ENCODE peak calls at places on chromosomes 4 and X, in seven cellular contexts. One of them, this sample, is unnamed.

GRCh38 chr4:150235795-150236385 is 157.6 kb downstream of the DCLK2 start:
- DNase-seq in lower leg skin: no peak
- DNase-seq in fibroblast of the aortic adventitia: peak
- DNase-seq in astrocyte: peak
- DNase-seq in BE2C: no peak
- DNase-seq in upper lobe of right lung: no peak
- DNase-seq in GM12865: no peak
- DNase-seq in this sample: peak

GRCh38 chrX:155070663-155070974 is 317 bp downstream of the CMC4 start:
- DNase-seq in GM12865: no peak
- DNase-seq in lower leg skin: no peak
- DNase-seq in astrocyte: no peak
- DNase-seq in fibroblast of the aortic adventitia: no peak
- DNase-seq in BE2C: no peak
- DNase-seq in upper lobe of right lung: no peak
- DNase-seq in this sample: no peak

GRCh38 chrX:110212299-110212698 is 105.6 kb downstream of the AMMECR1 start:
- DNase-seq in BE2C: no peak
- DNase-seq in upper lobe of right lung: no peak
- DNase-seq in astrocyte: no peak
- DNase-seq in lower leg skin: no peak
- DNase-seq in GM12865: no peak
- DNase-seq in fibroblast of the aortic adventitia: no peak
- DNase-seq in this sample: no peak

GRCh38 chr4:1294424-1294823 is 4.7 kb downstream of the MAEA start:
- DNase-seq in GM12865: no peak
- DNase-seq in upper lobe of right lung: no peak
- DNase-seq in fibroblast of the aortic adventitia: no peak
- DNase-seq in astrocyte: no peak
- DNase-seq in BE2C: no peak
- DNase-seq in lower leg skin: peak
- DNase-seq in this sample: no peak

GRCh38 chr4:55733874-55734437 is 85.6 kb upstream of the EXOC1L start:
- DNase-seq in GM12865: no peak
- DNase-seq in fibroblast of the aortic adventitia: peak
- DNase-seq in lower leg skin: peak
- DNase-seq in upper lobe of right lung: peak
- DNase-seq in BE2C: peak
- DNase-seq in astrocyte: peak
- DNase-seq in this sample: peak

GRCh38 chr4:3065551-3065950 is 8.8 kb downstream of the HTT-AS start:
- DNase-seq in BE2C: no peak
- DNase-seq in lower leg skin: peak
- DNase-seq in fibroblast of the aortic adventitia: no peak
- DNase-seq in upper lobe of right lung: no peak
- DNase-seq in astrocyte: no peak
- DNase-seq in GM12865: no peak
- DNase-seq in this sample: no peak

GRCh38 chr4:184792334-184792733 is 33.4 kb downstream of the ACSL1 start:
- DNase-seq in BE2C: no peak
- DNase-seq in GM12865: no peak
- DNase-seq in upper lobe of right lung: no peak
- DNase-seq in fibroblast of the aortic adventitia: no peak
- DNase-seq in astrocyte: peak
- DNase-seq in lower leg skin: no peak
- DNase-seq in this sample: no peak

GRCh38 chr4:22842360-22842759 is 149.6 kb downstream of the GBA3 start:
- DNase-seq in lower leg skin: no peak
- DNase-seq in astrocyte: no peak
- DNase-seq in GM12865: no peak
- DNase-seq in fibroblast of the aortic adventitia: no peak
- DNase-seq in BE2C: no peak
- DNase-seq in upper lobe of right lung: no peak
- DNase-seq in this sample: no peak

GRCh38 chrX:152074163-152074562 is 64.2 kb downstream of the MAGEA10 start:
- DNase-seq in lower leg skin: no peak
- DNase-seq in GM12865: no peak
- DNase-seq in upper lobe of right lung: no peak
- DNase-seq in fibroblast of the aortic adventitia: peak
- DNase-seq in astrocyte: peak
- DNase-seq in BE2C: no peak
- DNase-seq in this sample: peak

GRCh38 chr4:168540086-168540864 is 43.4 kb downstream of the PALLD start:
- DNase-seq in lower leg skin: no peak
- DNase-seq in fibroblast of the aortic adventitia: peak
- DNase-seq in upper lobe of right lung: no peak
- DNase-seq in GM12865: no peak
- DNase-seq in BE2C: no peak
- DNase-seq in astrocyte: peak
- DNase-seq in this sample: peak

GRCh38 chr4:40283413-40283812 is 51.7 kb upstream of the CHRNA9 start:
- DNase-seq in lower leg skin: no peak
- DNase-seq in upper lobe of right lung: no peak
- DNase-seq in GM12865: no peak
- DNase-seq in BE2C: no peak
- DNase-seq in astrocyte: no peak
- DNase-seq in fibroblast of the aortic adventitia: no peak
- DNase-seq in this sample: no peak

GRCh38 chr4:121140712-121141111 is 23.4 kb downstream of the TNIP3 start:
- DNase-seq in lower leg skin: no peak
- DNase-seq in fibroblast of the aortic adventitia: peak
- DNase-seq in upper lobe of right lung: no peak
- DNase-seq in astrocyte: peak
- DNase-seq in GM12865: no peak
- DNase-seq in BE2C: no peak
- DNase-seq in this sample: peak

GRCh38 chr4:137032242-137032641 is 500.1 kb downstream of the PCDH18 start:
- DNase-seq in astrocyte: peak
- DNase-seq in GM12865: no peak
- DNase-seq in upper lobe of right lung: no peak
- DNase-seq in BE2C: peak
- DNase-seq in fibroblast of the aortic adventitia: peak
- DNase-seq in lower leg skin: no peak
- DNase-seq in this sample: no peak

GRCh38 chrX:110082156-110082555 is 79.2 kb downstream of the TMEM164 start:
- DNase-seq in lower leg skin: no peak
- DNase-seq in astrocyte: peak
- DNase-seq in upper lobe of right lung: no peak
- DNase-seq in fibroblast of the aortic adventitia: peak
- DNase-seq in GM12865: no peak
- DNase-seq in BE2C: no peak
- DNase-seq in this sample: peak

GRCh38 chr4:22897520-22898108 is 204.9 kb downstream of the GBA3 start:
- DNase-seq in upper lobe of right lung: no peak
- DNase-seq in astrocyte: peak
- DNase-seq in BE2C: peak
- DNase-seq in lower leg skin: no peak
- DNase-seq in fibroblast of the aortic adventitia: peak
- DNase-seq in GM12865: peak
- DNase-seq in this sample: peak

GRCh38 chrX:23228950-23229448 is 105.7 kb upstream of the PTCHD1 start:
- DNase-seq in fibroblast of the aortic adventitia: no peak
- DNase-seq in upper lobe of right lung: no peak
- DNase-seq in BE2C: no peak
- DNase-seq in astrocyte: no peak
- DNase-seq in GM12865: no peak
- DNase-seq in lower leg skin: no peak
- DNase-seq in this sample: no peak

GRCh38 chrX:117969782-117970181 is 146.8 kb downstream of the KLHL13 start:
- DNase-seq in lower leg skin: no peak
- DNase-seq in astrocyte: no peak
- DNase-seq in upper lobe of right lung: no peak
- DNase-seq in GM12865: no peak
- DNase-seq in BE2C: no peak
- DNase-seq in fibroblast of the aortic adventitia: no peak
- DNase-seq in this sample: no peak

GRCh38 chrX:55033429-55033828 is 2.7 kb upstream of the ALAS2 start:
- DNase-seq in BE2C: no peak
- DNase-seq in GM12865: no peak
- DNase-seq in astrocyte: no peak
- DNase-seq in upper lobe of right lung: no peak
- DNase-seq in lower leg skin: no peak
- DNase-seq in fibroblast of the aortic adventitia: no peak
- DNase-seq in this sample: no peak

GRCh38 chr4:130849985-130850632 is 1754.2 kb downstream of the C4orf33 start:
- DNase-seq in fibroblast of the aortic adventitia: no peak
- DNase-seq in upper lobe of right lung: no peak
- DNase-seq in BE2C: peak
- DNase-seq in GM12865: no peak
- DNase-seq in astrocyte: peak
- DNase-seq in lower leg skin: no peak
- DNase-seq in this sample: no peak

GRCh38 chr4:95445251-95445650 is 103.5 kb downstream of the UNC5C start:
- DNase-seq in BE2C: no peak
- DNase-seq in fibroblast of the aortic adventitia: no peak
- DNase-seq in upper lobe of right lung: no peak
- DNase-seq in astrocyte: no peak
- DNase-seq in lower leg skin: no peak
- DNase-seq in GM12865: no peak
- DNase-seq in this sample: no peak

GRCh38 chr4:2073808-2074481 is 14.8 kb downstream of the NAT8L start:
- DNase-seq in lower leg skin: no peak
- DNase-seq in BE2C: no peak
- DNase-seq in astrocyte: no peak
- DNase-seq in GM12865: no peak
- DNase-seq in fibroblast of the aortic adventitia: no peak
- DNase-seq in upper lobe of right lung: peak
- DNase-seq in this sample: no peak

GRCh38 chrX:48470110-48470832 is at the start of gene SLC38A5:
- DNase-seq in GM12865: no peak
- DNase-seq in fibroblast of the aortic adventitia: no peak
- DNase-seq in upper lobe of right lung: no peak
- DNase-seq in astrocyte: no peak
- DNase-seq in lower leg skin: no peak
- DNase-seq in BE2C: no peak
- DNase-seq in this sample: no peak

GRCh38 chr4:130077275-130077674 is 981.3 kb downstream of the C4orf33 start:
- DNase-seq in fibroblast of the aortic adventitia: no peak
- DNase-seq in GM12865: no peak
- DNase-seq in upper lobe of right lung: no peak
- DNase-seq in lower leg skin: no peak
- DNase-seq in astrocyte: no peak
- DNase-seq in BE2C: no peak
- DNase-seq in this sample: no peak

GRCh38 chr4:78954048-78954666 is 14.9 kb upstream of the PAQR3 start:
- DNase-seq in BE2C: peak
- DNase-seq in astrocyte: no peak
- DNase-seq in GM12865: peak
- DNase-seq in upper lobe of right lung: no peak
- DNase-seq in lower leg skin: no peak
- DNase-seq in fibroblast of the aortic adventitia: no peak
- DNase-seq in this sample: no peak
- TF ChIP-seq CTCF in BE2C: peak
- TF ChIP-seq CTCF in astrocyte: peak
- TF ChIP-seq CTCF in GM12865: peak
- TF ChIP-seq CTCF in upper lobe of right lung: peak
- TF ChIP-seq CTCF in lower leg skin: no peak
- TF ChIP-seq CTCF in fibroblast of the aortic adventitia: peak
- TF ChIP-seq CTCF in this sample: no peak

GRCh38 chr4:156948738-156949137 is 22.9 kb downstream of the PDGFC start:
- DNase-seq in fibroblast of the aortic adventitia: no peak
- DNase-seq in GM12865: no peak
- DNase-seq in lower leg skin: no peak
- DNase-seq in BE2C: no peak
- DNase-seq in astrocyte: no peak
- DNase-seq in upper lobe of right lung: no peak
- DNase-seq in this sample: no peak
- H3K4me3 ChIP-seq in fibroblast of the aortic adventitia: no peak
- H3K4me3 ChIP-seq in GM12865: no peak
- H3K4me3 ChIP-seq in lower leg skin: no peak
- H3K4me3 ChIP-seq in BE2C: no peak
- H3K4me3 ChIP-seq in astrocyte: peak
- H3K4me3 ChIP-seq in upper lobe of right lung: no peak
- H3K4me3 ChIP-seq in this sample: no peak

GRCh38 chr4:102022343-102022742 is 231.8 kb downstream of the BANK1 start:
- DNase-seq in lower leg skin: no peak
- DNase-seq in GM12865: no peak
- DNase-seq in fibroblast of the aortic adventitia: no peak
- DNase-seq in astrocyte: no peak
- DNase-seq in upper lobe of right lung: no peak
- DNase-seq in BE2C: no peak
- DNase-seq in this sample: no peak
- TF ChIP-seq CTCF in lower leg skin: no peak
- TF ChIP-seq CTCF in GM12865: no peak
- TF ChIP-seq CTCF in fibroblast of the aortic adventitia: no peak
- TF ChIP-seq CTCF in astrocyte: no peak
- TF ChIP-seq CTCF in upper lobe of right lung: no peak
- TF ChIP-seq CTCF in BE2C: no peak
- TF ChIP-seq CTCF in this sample: no peak

DNA sequence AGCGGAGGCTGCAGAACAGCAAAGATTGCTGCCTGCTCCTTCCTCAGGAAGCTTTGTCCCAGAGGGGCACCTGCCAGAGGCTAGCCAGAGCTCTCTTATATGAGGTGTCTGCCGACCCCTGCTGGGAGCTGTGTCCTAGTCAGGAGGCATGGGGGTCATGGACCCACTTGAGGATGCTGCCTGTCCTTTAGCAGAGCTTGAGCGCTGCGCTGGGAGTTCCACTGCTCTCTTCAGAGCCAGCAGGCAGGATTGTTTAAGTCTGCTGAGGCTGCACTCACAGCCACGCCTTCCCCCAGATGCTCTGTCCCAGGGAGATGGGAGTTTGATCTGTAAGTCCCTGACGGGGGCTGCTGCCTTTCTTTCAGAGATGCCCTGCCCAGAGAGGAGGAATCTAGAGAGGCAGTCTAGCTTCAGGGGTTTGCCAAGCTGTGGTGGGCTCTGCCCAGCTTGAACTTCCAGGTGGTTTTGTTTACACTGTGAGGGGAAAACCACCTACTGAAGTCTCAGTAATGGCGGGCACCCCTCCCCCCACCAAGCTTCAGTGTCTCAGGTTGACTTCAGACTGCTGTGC is 10.9 kb downstream of the DCK start:
- DNase-seq in lower leg skin: no peak
- DNase-seq in GM12865: peak
- DNase-seq in BE2C: peak
- DNase-seq in upper lobe of right lung: no peak
- DNase-seq in fibroblast of the aortic adventitia: no peak
- DNase-seq in astrocyte: no peak
- DNase-seq in this sample: no peak
- H3K4me3 ChIP-seq in lower leg skin: no peak
- H3K4me3 ChIP-seq in GM12865: peak
- H3K4me3 ChIP-seq in BE2C: no peak
- H3K4me3 ChIP-seq in upper lobe of right lung: no peak
- H3K4me3 ChIP-seq in fibroblast of the aortic adventitia: no peak
- H3K4me3 ChIP-seq in astrocyte: no peak
- H3K4me3 ChIP-seq in this sample: no peak

DNA sequence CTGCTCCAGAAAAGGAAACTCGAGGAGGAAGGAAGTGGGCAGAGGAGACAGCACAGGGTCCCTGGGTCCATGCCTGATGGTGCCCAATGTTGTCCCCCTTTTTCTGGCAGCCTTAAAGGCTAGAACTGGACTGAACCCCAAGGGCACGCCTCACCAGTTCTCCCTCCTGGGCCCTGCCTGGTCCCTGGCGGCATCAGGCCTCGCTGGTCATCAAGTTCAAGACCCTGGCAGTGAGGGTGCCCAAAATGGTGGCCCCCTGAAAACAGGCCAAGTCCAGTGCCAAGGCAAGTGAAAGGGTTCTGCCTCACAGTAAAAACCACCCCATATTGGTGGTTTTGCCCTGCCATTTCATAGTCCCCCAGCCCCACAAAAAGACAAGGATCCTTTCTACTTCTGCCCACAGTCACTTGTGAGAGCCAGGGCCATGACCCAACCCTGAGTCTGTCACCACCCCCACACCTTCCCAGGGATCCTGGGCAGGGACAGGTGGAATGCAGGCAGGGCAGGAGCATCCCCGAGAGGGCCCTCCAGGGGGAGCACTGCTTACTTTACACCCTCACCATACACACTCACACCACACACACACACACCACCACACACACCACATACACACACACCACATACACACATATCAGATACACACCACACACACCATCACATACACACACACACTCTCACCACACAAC is 107.6 kb downstream of the DCTD start:
- DNase-seq in fibroblast of the aortic adventitia: no peak
- DNase-seq in astrocyte: no peak
- DNase-seq in upper lobe of right lung: no peak
- DNase-seq in BE2C: no peak
- DNase-seq in lower leg skin: no peak
- DNase-seq in GM12865: no peak
- DNase-seq in this sample: peak
- TF ChIP-seq CTCF in fibroblast of the aortic adventitia: no peak
- TF ChIP-seq CTCF in astrocyte: no peak
- TF ChIP-seq CTCF in upper lobe of right lung: peak
- TF ChIP-seq CTCF in BE2C: peak
- TF ChIP-seq CTCF in lower leg skin: no peak
- TF ChIP-seq CTCF in GM12865: peak
- TF ChIP-seq CTCF in this sample: peak